ENCODE peak calls at places on chromosomes 11 and 22, in seven cellular contexts. One of them, this sample, is unnamed.

GRCh38 chr11:6604081-6604626 is 580 bp downstream of the ILK start:
- DNase-seq in GM10248: peak
- DNase-seq in heart left ventricle: peak
- DNase-seq in endodermal cell: peak
- DNase-seq in neural crest cell: no peak
- DNase-seq in GM23338: peak
- DNase-seq in fibroblast of mammary gland: peak
- DNase-seq in this sample: no peak

GRCh38 chr22:40325315-40325714 is 21.0 kb upstream of the ADSL start:
- DNase-seq in GM10248: peak
- DNase-seq in heart left ventricle: no peak
- DNase-seq in endodermal cell: peak
- DNase-seq in neural crest cell: no peak
- DNase-seq in GM23338: no peak
- DNase-seq in fibroblast of mammary gland: no peak
- DNase-seq in this sample: no peak

GRCh38 chr11:120326845-120327281 is 1.8 kb downstream of the TLCD5 start:
- DNase-seq in GM10248: no peak
- DNase-seq in heart left ventricle: no peak
- DNase-seq in endodermal cell: no peak
- DNase-seq in neural crest cell: no peak
- DNase-seq in GM23338: no peak
- DNase-seq in fibroblast of mammary gland: peak
- DNase-seq in this sample: no peak

GRCh38 chr11:97610000-97610399 is 1220.2 kb downstream of the JRKL start:
- DNase-seq in GM10248: no peak
- DNase-seq in heart left ventricle: no peak
- DNase-seq in endodermal cell: no peak
- DNase-seq in neural crest cell: no peak
- DNase-seq in GM23338: peak
- DNase-seq in fibroblast of mammary gland: no peak
- DNase-seq in this sample: no peak

GRCh38 chr11:59918987-59919589 is 19.1 kb upstream of the OOSP1 start:
- DNase-seq in GM10248: peak
- DNase-seq in heart left ventricle: no peak
- DNase-seq in endodermal cell: peak
- DNase-seq in neural crest cell: peak
- DNase-seq in GM23338: peak
- DNase-seq in fibroblast of mammary gland: peak
- DNase-seq in this sample: peak

GRCh38 chr11:127340438-127340837 is 339.9 kb upstream of the KIRREL3 start:
- DNase-seq in GM10248: no peak
- DNase-seq in heart left ventricle: no peak
- DNase-seq in endodermal cell: no peak
- DNase-seq in neural crest cell: no peak
- DNase-seq in GM23338: no peak
- DNase-seq in fibroblast of mammary gland: no peak
- DNase-seq in this sample: no peak

GRCh38 chr22:19497245-19497644 is 17.5 kb downstream of the CDC45 start:
- DNase-seq in GM10248: no peak
- DNase-seq in heart left ventricle: no peak
- DNase-seq in endodermal cell: no peak
- DNase-seq in neural crest cell: no peak
- DNase-seq in GM23338: no peak
- DNase-seq in fibroblast of mammary gland: peak
- DNase-seq in this sample: no peak

GRCh38 chr22:45102896-45103420 is 60.8 kb upstream of the NUP50 start:
- DNase-seq in GM10248: no peak
- DNase-seq in heart left ventricle: no peak
- DNase-seq in endodermal cell: no peak
- DNase-seq in neural crest cell: no peak
- DNase-seq in GM23338: no peak
- DNase-seq in fibroblast of mammary gland: no peak
- DNase-seq in this sample: no peak

GRCh38 chr11:68958211-68958610 is 22.6 kb downstream of the MRGPRD start:
- DNase-seq in GM10248: no peak
- DNase-seq in heart left ventricle: no peak
- DNase-seq in endodermal cell: no peak
- DNase-seq in neural crest cell: no peak
- DNase-seq in GM23338: no peak
- DNase-seq in fibroblast of mammary gland: no peak
- DNase-seq in this sample: no peak

GRCh38 chr11:68954970-68955958 is 25.5 kb downstream of the MRGPRD start:
- DNase-seq in GM10248: no peak
- DNase-seq in heart left ventricle: peak
- DNase-seq in endodermal cell: no peak
- DNase-seq in neural crest cell: no peak
- DNase-seq in GM23338: peak
- DNase-seq in fibroblast of mammary gland: peak
- DNase-seq in this sample: no peak

GRCh38 chr11:68956547-68957254 is 24.1 kb downstream of the MRGPRD start:
- DNase-seq in GM10248: no peak
- DNase-seq in heart left ventricle: no peak
- DNase-seq in endodermal cell: no peak
- DNase-seq in neural crest cell: no peak
- DNase-seq in GM23338: no peak
- DNase-seq in fibroblast of mammary gland: no peak
- DNase-seq in this sample: no peak

GRCh38 chr11:68959465-68960298 is 21.1 kb downstream of the MRGPRD start:
- DNase-seq in GM10248: no peak
- DNase-seq in heart left ventricle: no peak
- DNase-seq in endodermal cell: peak
- DNase-seq in neural crest cell: no peak
- DNase-seq in GM23338: no peak
- DNase-seq in fibroblast of mammary gland: no peak
- DNase-seq in this sample: no peak

GRCh38 chr11:68956142-68956541 is 24.6 kb downstream of the MRGPRD start:
- DNase-seq in GM10248: peak
- DNase-seq in heart left ventricle: no peak
- DNase-seq in endodermal cell: peak
- DNase-seq in neural crest cell: peak
- DNase-seq in GM23338: peak
- DNase-seq in fibroblast of mammary gland: no peak
- DNase-seq in this sample: no peak
- TF ChIP-seq CTCF in GM10248: peak
- TF ChIP-seq CTCF in heart left ventricle: no peak
- TF ChIP-seq CTCF in endodermal cell: peak
- TF ChIP-seq CTCF in neural crest cell: peak
- TF ChIP-seq CTCF in GM23338: peak
- TF ChIP-seq CTCF in fibroblast of mammary gland: no peak
- TF ChIP-seq CTCF in this sample: no peak

DNA sequence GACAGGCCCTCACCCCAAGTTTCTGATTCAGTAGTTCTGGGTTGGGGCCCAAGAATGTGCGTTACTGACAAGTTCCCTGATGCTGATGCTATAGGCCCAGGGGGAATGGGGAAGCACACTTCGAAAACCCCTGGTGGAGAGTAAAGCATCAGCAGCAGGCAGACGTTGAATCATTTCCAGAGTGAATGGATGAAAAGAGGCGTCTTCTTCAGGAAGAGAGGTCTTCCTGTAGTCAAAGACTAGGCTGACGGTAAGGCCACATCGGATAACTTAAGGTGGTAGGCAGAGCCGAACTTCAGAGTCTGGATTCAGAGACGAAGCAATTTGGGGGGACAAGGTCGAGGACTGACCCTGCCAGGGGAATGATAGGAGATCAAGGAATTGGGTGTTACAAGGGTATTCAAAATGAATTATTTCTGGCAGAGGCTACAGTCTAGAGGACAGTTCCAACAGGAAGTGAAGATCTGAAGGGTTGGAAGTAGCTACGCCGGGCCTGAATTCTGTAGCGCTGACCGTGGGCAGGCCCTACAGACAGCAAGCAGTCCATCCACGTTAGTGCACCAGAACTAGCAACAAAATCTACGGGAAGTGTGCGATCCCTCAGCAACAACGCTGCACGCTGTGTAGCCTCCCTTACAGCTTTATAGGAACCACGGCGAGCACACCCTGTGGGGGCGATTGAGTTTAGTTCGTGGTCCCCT is 862 bp upstream of the CENATAC start:
- DNase-seq in GM10248: peak
- DNase-seq in heart left ventricle: no peak
- DNase-seq in endodermal cell: peak
- DNase-seq in neural crest cell: no peak
- DNase-seq in GM23338: peak
- DNase-seq in fibroblast of mammary gland: peak
- DNase-seq in this sample: no peak
- TF ChIP-seq CTCF in GM10248: no peak
- TF ChIP-seq CTCF in heart left ventricle: no peak
- TF ChIP-seq CTCF in endodermal cell: peak
- TF ChIP-seq CTCF in neural crest cell: peak
- TF ChIP-seq CTCF in GM23338: peak
- TF ChIP-seq CTCF in fibroblast of mammary gland: peak
- TF ChIP-seq CTCF in this sample: no peak

DNA sequence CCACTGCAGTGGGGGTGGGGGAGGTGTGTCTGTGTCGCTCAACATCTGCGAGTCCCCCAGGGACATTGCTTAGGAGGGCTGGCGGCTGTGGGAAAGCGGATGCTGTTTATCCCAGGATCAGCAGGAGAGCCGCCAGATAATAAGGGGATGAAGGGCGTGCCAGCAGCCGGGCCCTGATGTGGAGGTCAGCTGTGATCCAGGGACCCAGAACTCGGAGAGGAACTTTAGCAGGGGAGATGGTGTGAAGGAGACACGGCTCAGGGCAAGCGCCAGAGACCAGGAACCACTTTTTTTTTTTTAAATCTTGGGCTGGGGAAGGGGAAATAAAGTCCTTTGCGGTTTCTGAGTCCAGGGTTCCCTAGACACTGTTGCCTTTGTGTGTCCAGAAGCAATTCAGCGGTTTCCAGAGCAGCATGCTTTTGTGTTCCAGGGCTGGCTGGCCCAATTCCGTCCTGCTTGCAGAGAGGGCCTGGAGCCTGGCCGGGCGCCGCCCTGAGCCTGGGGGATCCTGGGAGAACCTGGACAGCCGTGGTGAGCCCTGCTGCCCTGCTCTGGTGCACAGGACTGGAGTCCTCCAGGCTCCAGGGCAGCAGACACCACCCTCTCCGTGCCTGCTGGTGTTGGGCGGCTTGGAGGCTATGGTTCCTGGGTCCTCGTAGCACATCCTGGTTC is at the start of gene GRAMD4:
- DNase-seq in GM10248: no peak
- DNase-seq in heart left ventricle: peak
- DNase-seq in endodermal cell: no peak
- DNase-seq in neural crest cell: no peak
- DNase-seq in GM23338: no peak
- DNase-seq in fibroblast of mammary gland: no peak
- DNase-seq in this sample: peak
- TF ChIP-seq CTCF in GM10248: no peak
- TF ChIP-seq CTCF in heart left ventricle: no peak
- TF ChIP-seq CTCF in endodermal cell: no peak
- TF ChIP-seq CTCF in neural crest cell: no peak
- TF ChIP-seq CTCF in GM23338: no peak
- TF ChIP-seq CTCF in fibroblast of mammary gland: no peak
- TF ChIP-seq CTCF in this sample: no peak

GRCh38 chr11:77166021-77166420 is 38.0 kb downstream of the MYO7A start:
- DNase-seq in GM10248: no peak
- DNase-seq in heart left ventricle: no peak
- DNase-seq in endodermal cell: no peak
- DNase-seq in neural crest cell: no peak
- DNase-seq in GM23338: no peak
- DNase-seq in fibroblast of mammary gland: no peak
- DNase-seq in this sample: no peak
- TF ChIP-seq CTCF in GM10248: no peak
- TF ChIP-seq CTCF in heart left ventricle: no peak
- TF ChIP-seq CTCF in endodermal cell: no peak
- TF ChIP-seq CTCF in neural crest cell: no peak
- TF ChIP-seq CTCF in GM23338: no peak
- TF ChIP-seq CTCF in fibroblast of mammary gland: no peak
- TF ChIP-seq CTCF in this sample: no peak

DNA sequence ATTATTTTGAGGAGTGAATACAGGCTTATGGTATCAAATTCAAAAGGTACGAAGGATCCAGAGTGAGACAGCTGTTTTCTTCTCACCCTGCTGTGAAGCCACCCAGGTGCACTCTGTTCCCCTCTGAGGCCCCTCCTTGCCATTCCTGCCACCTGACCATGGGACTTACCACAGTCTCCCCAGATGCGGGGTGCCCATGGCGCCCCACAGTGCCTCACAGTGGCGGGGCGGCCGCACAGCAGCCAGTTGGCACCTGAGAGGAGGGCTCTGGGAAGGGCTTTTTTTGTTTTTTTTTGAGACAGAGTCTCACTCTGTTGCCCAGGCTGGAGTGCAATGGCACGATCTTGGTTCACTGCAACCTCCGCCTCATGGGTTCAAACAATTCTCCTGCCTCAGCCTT is 151.7 kb downstream of the CEP164 start:
- DNase-seq in GM10248: peak
- DNase-seq in heart left ventricle: no peak
- DNase-seq in endodermal cell: peak
- DNase-seq in neural crest cell: no peak
- DNase-seq in GM23338: peak
- DNase-seq in fibroblast of mammary gland: no peak
- DNase-seq in this sample: no peak
- TF ChIP-seq CTCF in GM10248: peak
- TF ChIP-seq CTCF in heart left ventricle: no peak
- TF ChIP-seq CTCF in endodermal cell: peak
- TF ChIP-seq CTCF in neural crest cell: peak
- TF ChIP-seq CTCF in GM23338: peak
- TF ChIP-seq CTCF in fibroblast of mammary gland: no peak
- TF ChIP-seq CTCF in this sample: peak

GRCh38 chr22:35630891-35631290 is 13.8 kb upstream of the MB start:
- DNase-seq in GM10248: no peak
- DNase-seq in heart left ventricle: no peak
- DNase-seq in endodermal cell: no peak
- DNase-seq in neural crest cell: no peak
- DNase-seq in GM23338: no peak
- DNase-seq in fibroblast of mammary gland: no peak
- DNase-seq in this sample: no peak

GRCh38 chr22:35632902-35633301 is 15.3 kb upstream of the APOL6 start:
- DNase-seq in GM10248: no peak
- DNase-seq in heart left ventricle: no peak
- DNase-seq in endodermal cell: no peak
- DNase-seq in neural crest cell: no peak
- DNase-seq in GM23338: no peak
- DNase-seq in fibroblast of mammary gland: no peak
- DNase-seq in this sample: no peak

GRCh38 chr22:35630387-35630793 is 13.3 kb upstream of the MB start:
- DNase-seq in GM10248: no peak
- DNase-seq in heart left ventricle: no peak
- DNase-seq in endodermal cell: peak
- DNase-seq in neural crest cell: no peak
- DNase-seq in GM23338: peak
- DNase-seq in fibroblast of mammary gland: peak
- DNase-seq in this sample: no peak

GRCh38 chr22:35633520-35633919 is 14.7 kb upstream of the APOL6 start:
- DNase-seq in GM10248: no peak
- DNase-seq in heart left ventricle: no peak
- DNase-seq in endodermal cell: no peak
- DNase-seq in neural crest cell: no peak
- DNase-seq in GM23338: no peak
- DNase-seq in fibroblast of mammary gland: no peak
- DNase-seq in this sample: no peak

DNA sequence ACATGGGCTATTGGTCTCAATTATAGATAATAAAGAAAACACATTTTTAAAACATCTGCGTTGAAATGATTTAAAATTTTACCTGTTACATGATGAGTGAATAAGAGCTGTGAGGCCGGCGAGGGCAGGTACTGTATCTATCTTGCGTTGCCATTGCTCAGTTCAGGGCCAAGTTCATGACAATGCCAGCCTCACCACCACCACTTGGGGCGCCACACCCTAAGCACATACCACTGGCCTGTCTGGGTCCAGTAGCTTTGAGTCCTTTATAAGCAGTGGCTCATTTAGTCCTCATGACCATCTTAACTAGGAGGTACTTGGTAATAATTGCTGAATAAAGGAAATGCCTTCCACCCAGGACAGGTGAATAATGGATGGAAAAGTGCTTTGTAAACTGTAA is 14.5 kb upstream of the MB start:
- DNase-seq in GM10248: peak
- DNase-seq in heart left ventricle: no peak
- DNase-seq in endodermal cell: peak
- DNase-seq in neural crest cell: peak
- DNase-seq in GM23338: peak
- DNase-seq in fibroblast of mammary gland: peak
- DNase-seq in this sample: no peak
- TF ChIP-seq CTCF in GM10248: peak
- TF ChIP-seq CTCF in heart left ventricle: peak
- TF ChIP-seq CTCF in endodermal cell: peak
- TF ChIP-seq CTCF in neural crest cell: peak
- TF ChIP-seq CTCF in GM23338: peak
- TF ChIP-seq CTCF in fibroblast of mammary gland: peak
- TF ChIP-seq CTCF in this sample: peak

This sample was measured in D721Med.